ENCODE peak calls at places on chromosomes 5 and 9, in five cellular contexts. S is endodermal cell; I is aorta; Y is effector memory CD4-positive, alpha-beta T cell; V is left lung. O is an unnamed sample.

GRCh38 chr5:148641735-148642134 is 12.6 kb downstream of the HTR4 start:
- DNase-seq in S (no peak), I (no peak), Y (no peak), V (no peak), O (no peak)

GRCh38 chr5:126746290-126746689 is 30.6 kb upstream of the LMNB1 start:
- DNase-seq in S (no peak), I (no peak), Y (no peak), V (no peak), O (no peak)

GRCh38 chr5:82684153-82684552 is 393.0 kb downstream of the TMEM167A start:
- DNase-seq in S (no peak), I (no peak), Y (no peak), V (no peak), O (no peak)

GRCh38 chr9:107316795-107317661 is 33.9 kb downstream of the RAD23B start:
- DNase-seq in S (no peak), I (no peak), Y (no peak), V (no peak), O (no peak)

GRCh38 chr9:22244141-22245011 is 202.2 kb upstream of the DMRTA1 start:
- DNase-seq in S (peak), I (no peak), Y (no peak), V (no peak), O (no peak)

GRCh38 chr9:130549093-130549735 is 30.2 kb upstream of the FUBP3 start:
- DNase-seq in S (no peak), I (no peak), Y (no peak), V (no peak), O (no peak)

GRCh38 chr5:42950466-42951168 is 89.5 kb downstream of the ANXA2R start:
- DNase-seq in S (peak), I (peak), Y (peak), V (no peak), O (peak)

GRCh38 chr5:99940540-99940939 is 594.6 kb upstream of the FAM174A start:
- DNase-seq in S (no peak), I (no peak), Y (no peak), V (no peak), O (no peak)

GRCh38 chr5:1670342-1670741 is 129.3 kb downstream of the MRPL36 start:
- DNase-seq in S (no peak), I (no peak), Y (no peak), V (no peak), O (no peak)

GRCh38 chr9:21316860-21317259 is 11.7 kb upstream of the IFNA5 start:
- DNase-seq in S (no peak), I (no peak), Y (no peak), V (no peak), O (no peak)

GRCh38 chr9:80691229-80691628 is 998.1 kb downstream of the TLE1 start:
- DNase-seq in S (no peak), I (no peak), Y (no peak), V (no peak), O (no peak)

GRCh38 chr9:6739218-6739617 is 18.6 kb upstream of the KDM4C start:
- DNase-seq in S (no peak), I (no peak), Y (no peak), V (no peak), O (no peak)

GRCh38 chr9:74125916-74126315 is 371.2 kb upstream of the RORB start:
- DNase-seq in S (no peak), I (no peak), Y (no peak), V (no peak), O (no peak)

GRCh38 chr5:43661102-43661501 is 58.1 kb downstream of the NNT start:
- DNase-seq in S (no peak), I (no peak), Y (no peak), V (no peak), O (no peak)

GRCh38 chr5:124963236-124963929 is 216.9 kb upstream of the ZNF608 start:
- DNase-seq in S (peak), I (no peak), Y (no peak), V (no peak), O (no peak)

GRCh38 chr9:111999319-111999718 is 102.7 kb downstream of the UGCG start:
- DNase-seq in S (peak), I (no peak), Y (no peak), V (no peak), O (no peak)

GRCh38 chr5:143177263-143177994 is 226.1 kb downstream of the NR3C1 start:
- DNase-seq in S (no peak), I (peak), Y (no peak), V (no peak), O (peak)

GRCh38 chr5:105554613-105555169 is 1992.1 kb upstream of the NUDT12 start:
- DNase-seq in S (no peak), I (no peak), Y (no peak), V (no peak), O (no peak)

GRCh38 chr5:170444181-170444580 is 55.0 kb upstream of the KCNMB1 start:
- DNase-seq in S (no peak), I (no peak), Y (no peak), V (no peak), O (no peak)

GRCh38 chr5:173581408-173582197 is 34.8 kb downstream of the BOD1 start:
- DNase-seq in S (peak), I (peak), Y (no peak), V (peak), O (no peak)

GRCh38 chr9:38144421-38144820 is 75.4 kb upstream of the SHB start:
- DNase-seq in S (peak), I (no peak), Y (no peak), V (no peak), O (no peak)

GRCh38 chr9:129287595-129288305 is 109.7 kb upstream of the IER5L start:
- DNase-seq in S (peak), I (no peak), Y (no peak), V (no peak), O (no peak)

GRCh38 chr9:99873943-99874584 is 32.4 kb upstream of the STX17 start:
- DNase-seq in S (no peak), I (no peak), Y (no peak), V (no peak), O (no peak)

GRCh38 chr5:134176523-134177196 is at the start of gene SKP1:
- DNase-seq in S (peak), I (peak), Y (peak), V (peak), O (peak)

GRCh38 chr5:109739741-109740140 is 50.0 kb downstream of the MAN2A1 start:
- DNase-seq in S (peak), I (no peak), Y (no peak), V (no peak), O (no peak)

GRCh38 chr5:4420177-4420576 is 720.0 kb upstream of the ADAMTS16 start:
- DNase-seq in S (no peak), I (no peak), Y (no peak), V (no peak), O (no peak)

GRCh38 chr5:59684388-59685003 is 209.0 kb downstream of the PDE4D start:
- DNase-seq in S (peak), I (no peak), Y (no peak), V (no peak), O (no peak)

GRCh38 chr9:89721971-89722530 is 117.2 kb downstream of the GADD45G start:
- DNase-seq in S (no peak), I (no peak), Y (no peak), V (peak), O (no peak)

GRCh38 chr5:122951658-122952057 is 84.9 kb downstream of the PPIC start:
- DNase-seq in S (no peak), I (no peak), Y (no peak), V (no peak), O (no peak)

GRCh38 chr5:74641778-74642542 is 1.4 kb upstream of the ENC1 start:
- DNase-seq in S (peak), I (no peak), Y (no peak), V (no peak), O (peak)

GRCh38 chr5:104452554-104452953 is 890.0 kb upstream of the NUDT12 start:
- DNase-seq in S (peak), I (no peak), Y (no peak), V (no peak), O (no peak)

GRCh38 chr5:141223112-141223783 is at the start of gene PCDHB14:
- DNase-seq in S (peak), I (no peak), Y (no peak), V (no peak), O (no peak)

GRCh38 chr9:93792358-93792757 is 162.8 kb downstream of the BARX1 start:
- DNase-seq in S (no peak), I (no peak), Y (no peak), V (no peak), O (no peak)

GRCh38 chr9:134220311-134220710 is 55.9 kb upstream of the RNU6ATAC start:
- DNase-seq in S (no peak), I (peak), Y (no peak), V (peak), O (no peak)

GRCh38 chr9:98038958-98039357 is 17.6 kb upstream of the NANS start:
- DNase-seq in S (peak), I (no peak), Y (no peak), V (no peak), O (no peak)

GRCh38 chr9:128628471-128629048 is 28.1 kb downstream of the DYNC2I2 start:
- DNase-seq in S (peak), I (peak), Y (no peak), V (peak), O (peak)

GRCh38 chr9:137138701-137139467 is at the start of gene GRIN1:
- DNase-seq in S (peak), I (no peak), Y (no peak), V (peak), O (no peak)
- H3K4me3 ChIP-seq in S (no peak), I (no peak), Y (no peak), V (no peak), O (no peak)

GRCh38 chr9:135960328-135961276 is 571 bp downstream of the UBAC1 start:
- DNase-seq in S (peak), I (peak), Y (no peak), V (no peak), O (no peak)

GRCh38 chr9:135963338-135963737 is 2.2 kb upstream of the UBAC1 start:
- DNase-seq in S (no peak), I (no peak), Y (no peak), V (no peak), O (no peak)

GRCh38 chr9:135962696-135963307 is 1.6 kb upstream of the UBAC1 start:
- DNase-seq in S (no peak), I (no peak), Y (no peak), V (no peak), O (no peak)

GRCh38 chr9:135961277-135961705 is at the start of gene UBAC1:
- DNase-seq in S (peak), I (peak), Y (peak), V (peak), O (peak)

DNA sequence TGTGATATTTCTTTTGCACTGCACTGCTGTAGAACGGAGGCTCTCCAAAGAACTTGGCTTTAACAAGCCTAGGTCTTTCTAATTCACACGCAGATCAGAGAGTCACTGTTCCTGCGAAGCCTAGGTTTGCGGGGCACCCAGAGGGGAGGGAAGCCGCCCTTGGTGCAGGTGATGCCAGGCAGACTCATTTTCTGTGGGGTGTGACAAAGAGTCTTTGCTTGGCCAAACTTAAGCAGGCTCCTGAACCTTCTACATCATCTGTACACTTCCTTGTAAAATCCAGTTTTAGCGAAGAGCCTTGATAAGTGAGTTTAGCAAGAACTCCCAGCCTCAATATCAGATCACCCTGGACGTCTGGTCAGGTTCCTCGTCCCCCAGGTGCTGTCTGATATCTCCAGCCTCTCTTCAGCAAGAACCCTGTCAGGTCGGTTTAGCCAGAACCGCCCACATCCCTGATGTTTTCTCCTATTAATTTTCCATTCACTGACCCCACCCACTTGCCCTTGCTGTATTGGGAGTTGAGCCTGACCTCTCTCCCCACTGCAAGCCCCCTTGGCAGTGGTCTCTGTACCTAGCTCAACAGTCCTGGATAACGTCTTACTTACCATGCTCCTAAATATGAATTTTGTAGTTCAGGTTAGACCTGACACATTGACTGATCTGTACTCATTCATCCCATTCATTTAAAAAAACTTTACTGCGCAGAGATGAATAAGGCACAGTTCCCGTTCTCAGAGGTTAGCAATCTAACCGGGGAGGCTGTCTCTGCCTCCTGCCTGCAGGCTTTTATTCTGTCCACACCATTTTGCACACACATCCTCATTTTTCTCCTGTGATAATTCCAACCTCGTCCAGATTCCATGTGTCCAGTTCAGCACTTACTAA is 880 bp upstream of the UBAC1 start:
- DNase-seq in S (peak), I (no peak), Y (no peak), V (no peak), O (no peak)
- H3K4me3 ChIP-seq in S (peak), I (no peak), Y (no peak), V (no peak), O (peak)

GRCh38 chr5:36841657-36842056 is 34.9 kb upstream of the NIPBL start:
- DNase-seq in S (no peak), I (no peak), Y (no peak), V (no peak), O (no peak)

GRCh38 chr5:36844305-36844704 is 32.3 kb upstream of the NIPBL start:
- DNase-seq in S (no peak), I (no peak), Y (no peak), V (no peak), O (no peak)

GRCh38 chr5:36839479-36839878 is 37.1 kb upstream of the NIPBL start:
- DNase-seq in S (no peak), I (no peak), Y (no peak), V (no peak), O (no peak)

GRCh38 chr5:36840077-36840476 is 36.5 kb upstream of the NIPBL start:
- DNase-seq in S (no peak), I (no peak), Y (no peak), V (no peak), O (no peak)

GRCh38 chr5:36842087-36842486 is 34.5 kb upstream of the NIPBL start:
- DNase-seq in S (no peak), I (no peak), Y (no peak), V (no peak), O (no peak)
- H3K4me3 ChIP-seq in S (no peak), I (no peak), Y (no peak), V (no peak), O (no peak)

DNA sequence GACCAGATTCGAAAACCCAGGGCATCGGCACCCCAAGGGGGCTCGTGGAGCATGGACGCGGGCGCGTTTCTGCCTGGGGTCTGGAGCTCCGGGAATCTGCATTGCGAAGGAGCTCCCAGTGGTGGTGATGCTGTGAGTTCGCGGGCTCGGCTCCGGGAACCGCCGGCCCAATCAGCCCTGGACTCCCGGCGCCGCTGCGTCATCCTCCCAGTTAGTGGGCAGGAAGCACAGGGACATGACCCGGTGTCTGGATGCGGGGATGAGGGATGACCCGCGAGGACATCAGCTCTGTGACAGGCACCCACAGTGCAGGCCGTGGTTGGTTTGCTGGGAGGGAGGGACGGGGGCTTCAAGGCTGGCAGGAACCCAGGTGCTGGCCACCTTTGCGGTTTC is 950 bp downstream of the NXNL2 start:
- DNase-seq in S (peak), I (peak), Y (no peak), V (peak), O (no peak)
- H3K4me3 ChIP-seq in S (no peak), I (no peak), Y (peak), V (peak), O (peak)

DNA sequence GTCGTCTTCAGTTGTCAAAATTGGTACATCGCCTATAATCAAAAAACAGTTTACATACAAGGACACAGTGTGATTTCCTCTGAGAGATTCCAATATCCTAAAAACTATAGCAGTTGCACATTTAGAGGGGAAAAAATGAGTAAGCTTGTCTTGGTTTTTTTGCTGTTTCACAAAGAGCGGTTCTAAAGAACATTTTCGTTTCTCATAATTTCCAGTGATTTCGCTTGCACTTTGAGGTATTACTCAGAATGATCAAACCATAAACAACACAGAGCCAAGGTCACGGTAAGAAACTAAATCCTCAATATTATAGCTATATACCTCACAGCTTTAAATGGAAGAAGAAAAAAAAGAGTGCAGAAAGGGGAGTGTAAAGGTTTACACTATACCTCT is 861 bp downstream of the MTX3 start:
- DNase-seq in S (no peak), I (no peak), Y (no peak), V (no peak), O (no peak)
- H3K4me3 ChIP-seq in S (peak), I (peak), Y (peak), V (peak), O (peak)

DNA sequence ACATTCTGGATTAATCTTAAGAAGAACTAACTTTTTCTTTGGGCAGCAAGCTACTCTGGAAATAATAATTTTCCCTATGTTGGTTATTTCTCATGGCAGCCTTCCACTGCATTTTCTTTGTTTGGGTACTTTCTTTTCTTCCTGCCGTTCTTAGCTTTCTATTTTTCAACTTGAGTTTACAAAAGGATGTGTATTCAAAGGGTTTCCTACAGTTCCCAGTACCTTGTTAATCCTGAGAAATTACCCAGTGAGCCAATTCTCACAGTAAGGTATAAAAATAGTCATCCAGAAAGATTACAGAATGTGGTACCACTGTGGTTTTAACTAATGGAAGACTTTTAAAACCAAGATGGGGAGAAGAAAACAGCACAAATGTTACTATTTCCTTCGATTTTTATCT is 20.2 kb downstream of the GPR21 start:
- DNase-seq in S (no peak), I (no peak), Y (no peak), V (no peak), O (no peak)
- H3K4me3 ChIP-seq in S (no peak), I (no peak), Y (no peak), V (no peak), O (no peak)

GRCh38 chr5:112113565-112113964 is 305.5 kb downstream of the EPB41L4A start:
- DNase-seq in S (no peak), I (no peak), Y (no peak), V (no peak), O (no peak)
- H3K4me3 ChIP-seq in S (no peak), I (no peak), Y (no peak), V (no peak), O (no peak)

GRCh38 chr5:178553517-178553916 is 36.7 kb downstream of the COL23A1 start:
- DNase-seq in S (peak), I (no peak), Y (no peak), V (no peak), O (no peak)
- H3K4me3 ChIP-seq in S (no peak), I (no peak), Y (no peak), V (no peak), O (no peak)

GRCh38 chr5:68240771-68241170 is 25.2 kb downstream of the PIK3R1 start:
- DNase-seq in S (no peak), I (no peak), Y (no peak), V (no peak), O (no peak)

GRCh38 chr5:68243251-68243650 is 27.7 kb downstream of the PIK3R1 start:
- DNase-seq in S (no peak), I (no peak), Y (no peak), V (no peak), O (no peak)

GRCh38 chr5:68245325-68245724 is 29.8 kb downstream of the PIK3R1 start:
- DNase-seq in S (no peak), I (no peak), Y (no peak), V (no peak), O (no peak)

GRCh38 chr5:68242743-68243142 is 27.2 kb downstream of the PIK3R1 start:
- DNase-seq in S (no peak), I (no peak), Y (no peak), V (no peak), O (no peak)

DNA sequence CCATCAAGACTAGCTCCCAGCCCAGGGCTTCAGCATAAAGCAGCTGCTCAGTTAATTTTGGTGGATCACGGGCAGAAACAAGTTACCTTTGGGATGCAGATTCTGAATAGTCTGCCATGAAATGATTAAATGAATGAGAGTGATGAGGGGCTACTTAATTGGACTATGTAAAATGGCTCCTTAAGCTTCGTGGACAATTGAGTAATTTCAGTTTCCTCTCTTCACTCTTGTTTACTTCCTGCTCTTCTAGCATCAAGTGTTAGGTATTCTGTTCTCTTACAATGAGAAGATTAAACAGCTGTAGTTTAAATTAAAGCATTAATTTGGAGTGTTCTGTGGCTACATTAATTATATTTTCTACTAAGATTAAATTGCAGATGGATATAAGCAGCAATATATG is 28.1 kb downstream of the PIK3R1 start:
- DNase-seq in S (no peak), I (no peak), Y (no peak), V (no peak), O (no peak)
- H3K4me3 ChIP-seq in S (no peak), I (no peak), Y (no peak), V (no peak), O (no peak)

GRCh38 chr5:79025054-79025465 is 40.0 kb upstream of the ARSB start:
- DNase-seq in S (peak), I (peak), Y (no peak), V (peak), O (peak)
- H3K4me3 ChIP-seq in S (no peak), I (peak), Y (no peak), V (no peak), O (peak)

O was measured in gastrocnemius medialis.